ENCODE peak calls at places on chromosomes 6 and 20, in seven cellular contexts. One of them, this sample, is unnamed. For H3K9me3, the result is how much of the 10 kb centered on the place peaks cover.

GRCh38 chr20:45111799-45112471 is 3.0 kb downstream of the WFDC5 start:
- DNase-seq in esophagus squamous epithelium: no peak
- DNase-seq in neuronal stem cell: no peak
- DNase-seq in ascending aorta: no peak
- DNase-seq in transverse colon: no peak
- DNase-seq in A549: no peak
- DNase-seq in PC-3: peak
- DNase-seq in this sample: peak

GRCh38 chr6:155329460-155330132 is 15.3 kb upstream of the TFB1M start:
- DNase-seq in esophagus squamous epithelium: no peak
- DNase-seq in neuronal stem cell: no peak
- DNase-seq in ascending aorta: no peak
- DNase-seq in transverse colon: no peak
- DNase-seq in A549: no peak
- DNase-seq in PC-3: no peak
- DNase-seq in this sample: no peak

GRCh38 chr6:89979473-89980119 is 85.3 kb downstream of the GJA10 start:
- DNase-seq in esophagus squamous epithelium: no peak
- DNase-seq in neuronal stem cell: no peak
- DNase-seq in ascending aorta: no peak
- DNase-seq in transverse colon: no peak
- DNase-seq in A549: no peak
- DNase-seq in PC-3: no peak
- DNase-seq in this sample: no peak

GRCh38 chr6:101486124-101486523 is 92.6 kb downstream of the GRIK2 start:
- DNase-seq in esophagus squamous epithelium: no peak
- DNase-seq in neuronal stem cell: no peak
- DNase-seq in ascending aorta: no peak
- DNase-seq in transverse colon: no peak
- DNase-seq in A549: no peak
- DNase-seq in PC-3: no peak
- DNase-seq in this sample: no peak

GRCh38 chr6:51139841-51140462 is 321.3 kb downstream of the TFAP2B start:
- DNase-seq in esophagus squamous epithelium: no peak
- DNase-seq in neuronal stem cell: no peak
- DNase-seq in ascending aorta: no peak
- DNase-seq in transverse colon: no peak
- DNase-seq in A549: no peak
- DNase-seq in PC-3: no peak
- DNase-seq in this sample: no peak

GRCh38 chr20:20276806-20277530 is 90.9 kb upstream of the INSM1 start:
- DNase-seq in esophagus squamous epithelium: no peak
- DNase-seq in neuronal stem cell: no peak
- DNase-seq in ascending aorta: no peak
- DNase-seq in transverse colon: no peak
- DNase-seq in A549: no peak
- DNase-seq in PC-3: no peak
- DNase-seq in this sample: no peak

GRCh38 chr6:13099771-13100170 is 228.6 kb downstream of the TBC1D7 start:
- DNase-seq in esophagus squamous epithelium: no peak
- DNase-seq in neuronal stem cell: no peak
- DNase-seq in ascending aorta: no peak
- DNase-seq in transverse colon: no peak
- DNase-seq in A549: no peak
- DNase-seq in PC-3: peak
- DNase-seq in this sample: no peak

GRCh38 chr6:83038246-83038645 is 27.4 kb downstream of the UBE3D start:
- DNase-seq in esophagus squamous epithelium: no peak
- DNase-seq in neuronal stem cell: no peak
- DNase-seq in ascending aorta: no peak
- DNase-seq in transverse colon: no peak
- DNase-seq in A549: no peak
- DNase-seq in PC-3: peak
- DNase-seq in this sample: no peak

GRCh38 chr20:21111416-21111815 is 5.3 kb upstream of the LINC00237 start:
- DNase-seq in esophagus squamous epithelium: no peak
- DNase-seq in neuronal stem cell: no peak
- DNase-seq in ascending aorta: no peak
- DNase-seq in transverse colon: no peak
- DNase-seq in A549: no peak
- DNase-seq in PC-3: no peak
- DNase-seq in this sample: no peak

DNA sequence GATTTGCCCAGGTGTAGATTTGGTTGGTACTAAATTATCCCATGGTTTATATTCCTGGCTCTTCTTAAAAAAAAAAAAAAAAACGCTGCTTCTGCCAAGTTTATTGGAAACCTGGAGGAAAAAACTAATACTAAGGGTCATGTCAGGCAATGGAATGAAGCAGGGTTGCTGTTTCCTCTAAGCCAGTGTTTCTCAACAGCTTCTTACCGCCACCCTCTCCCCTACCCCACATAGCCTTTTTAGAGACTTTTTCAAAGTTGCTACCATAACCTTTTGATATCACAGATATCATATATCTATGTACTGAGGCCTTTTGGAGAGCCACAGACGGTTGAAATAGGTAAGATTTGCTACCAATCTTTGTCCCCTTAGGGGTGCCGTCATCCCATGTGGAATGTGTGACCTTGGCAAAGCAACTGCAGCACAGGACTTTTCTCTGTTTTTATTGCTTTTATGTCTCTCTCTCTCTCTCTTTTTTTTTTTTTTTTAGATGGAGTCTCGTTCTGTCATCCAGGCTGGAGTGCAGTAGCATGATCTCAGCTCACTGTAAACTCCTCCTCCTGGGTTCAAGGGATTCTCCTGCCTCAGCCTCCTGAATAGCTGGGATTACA is 35.0 kb downstream of the SYTL3 start:
- DNase-seq in esophagus squamous epithelium: no peak
- DNase-seq in neuronal stem cell: no peak
- DNase-seq in ascending aorta: no peak
- DNase-seq in transverse colon: no peak
- DNase-seq in A549: no peak
- DNase-seq in PC-3: no peak
- DNase-seq in this sample: no peak
- H3K9me3 ChIP-seq in esophagus squamous epithelium: under half
- H3K9me3 ChIP-seq in neuronal stem cell: under half
- H3K9me3 ChIP-seq in ascending aorta: under half
- H3K9me3 ChIP-seq in transverse colon: under half
- H3K9me3 ChIP-seq in A549: under half
- H3K9me3 ChIP-seq in PC-3: under half
- H3K9me3 ChIP-seq in this sample: under half

DNA sequence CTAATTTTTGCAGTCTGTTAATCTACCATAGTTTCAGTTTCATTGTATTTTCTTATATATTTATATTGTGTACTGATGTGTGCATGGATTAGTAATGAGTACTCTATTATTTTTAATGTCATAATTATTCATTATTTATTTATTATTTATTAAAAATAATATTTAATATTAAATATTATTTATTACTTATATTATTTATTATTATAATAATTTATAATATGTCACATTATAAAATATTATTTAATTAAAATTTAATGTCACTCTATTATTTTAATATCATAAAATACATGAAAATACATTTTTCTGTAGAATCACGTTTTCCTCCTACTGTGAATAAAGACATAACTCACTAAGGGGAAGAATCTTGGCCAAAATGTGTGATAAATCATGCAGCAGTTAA is 30.5 kb downstream of the POM121L2 start:
- DNase-seq in esophagus squamous epithelium: no peak
- DNase-seq in neuronal stem cell: no peak
- DNase-seq in ascending aorta: no peak
- DNase-seq in transverse colon: no peak
- DNase-seq in A549: no peak
- DNase-seq in PC-3: no peak
- DNase-seq in this sample: no peak
- H3K9me3 ChIP-seq in esophagus squamous epithelium: under half
- H3K9me3 ChIP-seq in neuronal stem cell: under half
- H3K9me3 ChIP-seq in ascending aorta: under half
- H3K9me3 ChIP-seq in transverse colon: under half
- H3K9me3 ChIP-seq in A549: under half
- H3K9me3 ChIP-seq in PC-3: under half
- H3K9me3 ChIP-seq in this sample: under half

GRCh38 chr20:58483051-58483450 is 32.1 kb downstream of the APCDD1L start:
- DNase-seq in esophagus squamous epithelium: no peak
- DNase-seq in neuronal stem cell: no peak
- DNase-seq in ascending aorta: no peak
- DNase-seq in transverse colon: no peak
- DNase-seq in A549: no peak
- DNase-seq in PC-3: no peak
- DNase-seq in this sample: no peak
- H3K9me3 ChIP-seq in esophagus squamous epithelium: under half
- H3K9me3 ChIP-seq in neuronal stem cell: under half
- H3K9me3 ChIP-seq in ascending aorta: under half
- H3K9me3 ChIP-seq in transverse colon: under half
- H3K9me3 ChIP-seq in A549: half or more
- H3K9me3 ChIP-seq in PC-3: under half
- H3K9me3 ChIP-seq in this sample: under half

GRCh38 chr20:15550116-15550870 is 1023.0 kb downstream of the KIF16B start:
- DNase-seq in esophagus squamous epithelium: no peak
- DNase-seq in neuronal stem cell: no peak
- DNase-seq in ascending aorta: no peak
- DNase-seq in transverse colon: no peak
- DNase-seq in A549: no peak
- DNase-seq in PC-3: peak
- DNase-seq in this sample: no peak
- H3K9me3 ChIP-seq in esophagus squamous epithelium: under half
- H3K9me3 ChIP-seq in neuronal stem cell: under half
- H3K9me3 ChIP-seq in ascending aorta: under half
- H3K9me3 ChIP-seq in transverse colon: under half
- H3K9me3 ChIP-seq in A549: under half
- H3K9me3 ChIP-seq in PC-3: under half
- H3K9me3 ChIP-seq in this sample: under half

GRCh38 chr6:167647750-167648470 is 178.8 kb upstream of the AFDN start:
- DNase-seq in esophagus squamous epithelium: no peak
- DNase-seq in neuronal stem cell: no peak
- DNase-seq in ascending aorta: no peak
- DNase-seq in transverse colon: no peak
- DNase-seq in A549: no peak
- DNase-seq in PC-3: no peak
- DNase-seq in this sample: no peak
- H3K9me3 ChIP-seq in esophagus squamous epithelium: under half
- H3K9me3 ChIP-seq in neuronal stem cell: under half
- H3K9me3 ChIP-seq in ascending aorta: under half
- H3K9me3 ChIP-seq in transverse colon: under half
- H3K9me3 ChIP-seq in A549: under half
- H3K9me3 ChIP-seq in PC-3: under half
- H3K9me3 ChIP-seq in this sample: under half